ENCODE peak calls at places on chromosome 1, in seven cellular contexts. One of them, this sample, is unnamed.

GRCh38 chr1:72051538-72051937 is 230.8 kb downstream of the NEGR1 start:
- DNase-seq in B cell: no peak
- DNase-seq in AG09319: no peak
- DNase-seq in thoracic aorta: no peak
- DNase-seq in fibroblast of lung: no peak
- DNase-seq in heart left ventricle: no peak
- DNase-seq in spleen: no peak
- DNase-seq in this sample: no peak

GRCh38 chr1:51648180-51649109 is 31.6 kb downstream of the OSBPL9 start:
- DNase-seq in B cell: no peak
- DNase-seq in AG09319: peak
- DNase-seq in thoracic aorta: no peak
- DNase-seq in fibroblast of lung: peak
- DNase-seq in heart left ventricle: no peak
- DNase-seq in spleen: no peak
- DNase-seq in this sample: peak

GRCh38 chr1:3899776-3900149 is 309 bp downstream of the C1orf174 start:
- DNase-seq in B cell: peak
- DNase-seq in AG09319: no peak
- DNase-seq in thoracic aorta: no peak
- DNase-seq in fibroblast of lung: no peak
- DNase-seq in heart left ventricle: no peak
- DNase-seq in spleen: no peak
- DNase-seq in this sample: peak

GRCh38 chr1:3788756-3789420 is 7.4 kb downstream of the LRRC47 start:
- DNase-seq in B cell: no peak
- DNase-seq in AG09319: no peak
- DNase-seq in thoracic aorta: no peak
- DNase-seq in fibroblast of lung: no peak
- DNase-seq in heart left ventricle: peak
- DNase-seq in spleen: no peak
- DNase-seq in this sample: no peak

GRCh38 chr1:167938083-167938482 is 1.2 kb upstream of the MPC2 start:
- DNase-seq in B cell: no peak
- DNase-seq in AG09319: no peak
- DNase-seq in thoracic aorta: no peak
- DNase-seq in fibroblast of lung: no peak
- DNase-seq in heart left ventricle: no peak
- DNase-seq in spleen: no peak
- DNase-seq in this sample: no peak

GRCh38 chr1:176533020-176533419 is 70.0 kb downstream of the PAPPA2 start:
- DNase-seq in B cell: no peak
- DNase-seq in AG09319: no peak
- DNase-seq in thoracic aorta: no peak
- DNase-seq in fibroblast of lung: no peak
- DNase-seq in heart left ventricle: no peak
- DNase-seq in spleen: no peak
- DNase-seq in this sample: no peak

GRCh38 chr1:174018565-174018964 is 3.6 kb downstream of the RC3H1 start:
- DNase-seq in B cell: no peak
- DNase-seq in AG09319: no peak
- DNase-seq in thoracic aorta: no peak
- DNase-seq in fibroblast of lung: no peak
- DNase-seq in heart left ventricle: no peak
- DNase-seq in spleen: no peak
- DNase-seq in this sample: no peak

GRCh38 chr1:117396636-117397035 is 29.4 kb downstream of the MAN1A2 start:
- DNase-seq in B cell: no peak
- DNase-seq in AG09319: no peak
- DNase-seq in thoracic aorta: no peak
- DNase-seq in fibroblast of lung: no peak
- DNase-seq in heart left ventricle: no peak
- DNase-seq in spleen: no peak
- DNase-seq in this sample: no peak

GRCh38 chr1:94865369-94865768 is 45.2 kb downstream of the SLC44A3 start:
- DNase-seq in B cell: no peak
- DNase-seq in AG09319: no peak
- DNase-seq in thoracic aorta: no peak
- DNase-seq in fibroblast of lung: peak
- DNase-seq in heart left ventricle: no peak
- DNase-seq in spleen: no peak
- DNase-seq in this sample: no peak

GRCh38 chr1:180945151-180945550 is 32.5 kb downstream of the KIAA1614 start:
- DNase-seq in B cell: no peak
- DNase-seq in AG09319: no peak
- DNase-seq in thoracic aorta: no peak
- DNase-seq in fibroblast of lung: no peak
- DNase-seq in heart left ventricle: no peak
- DNase-seq in spleen: peak
- DNase-seq in this sample: no peak

GRCh38 chr1:26031196-26031902 is 9.8 kb downstream of the EXTL1 start:
- DNase-seq in B cell: no peak
- DNase-seq in AG09319: no peak
- DNase-seq in thoracic aorta: no peak
- DNase-seq in fibroblast of lung: peak
- DNase-seq in heart left ventricle: no peak
- DNase-seq in spleen: no peak
- DNase-seq in this sample: no peak

GRCh38 chr1:192669174-192669573 is 33.2 kb downstream of the RGS13 start:
- DNase-seq in B cell: no peak
- DNase-seq in AG09319: no peak
- DNase-seq in thoracic aorta: no peak
- DNase-seq in fibroblast of lung: no peak
- DNase-seq in heart left ventricle: no peak
- DNase-seq in spleen: no peak
- DNase-seq in this sample: no peak

GRCh38 chr1:200090252-200091159 is 63.0 kb downstream of the NR5A2 start:
- DNase-seq in B cell: no peak
- DNase-seq in AG09319: no peak
- DNase-seq in thoracic aorta: no peak
- DNase-seq in fibroblast of lung: no peak
- DNase-seq in heart left ventricle: no peak
- DNase-seq in spleen: no peak
- DNase-seq in this sample: peak

GRCh38 chr1:21534674-21535378 is 25.6 kb downstream of the ALPL start:
- DNase-seq in B cell: peak
- DNase-seq in AG09319: no peak
- DNase-seq in thoracic aorta: no peak
- DNase-seq in fibroblast of lung: peak
- DNase-seq in heart left ventricle: peak
- DNase-seq in spleen: no peak
- DNase-seq in this sample: peak

GRCh38 chr1:215219372-215219771 is 136.8 kb downstream of the KCNK2 start:
- DNase-seq in B cell: no peak
- DNase-seq in AG09319: no peak
- DNase-seq in thoracic aorta: no peak
- DNase-seq in fibroblast of lung: no peak
- DNase-seq in heart left ventricle: no peak
- DNase-seq in spleen: no peak
- DNase-seq in this sample: no peak

GRCh38 chr1:241706257-241706656 is 54.2 kb downstream of the WDR64 start:
- DNase-seq in B cell: no peak
- DNase-seq in AG09319: no peak
- DNase-seq in thoracic aorta: no peak
- DNase-seq in fibroblast of lung: no peak
- DNase-seq in heart left ventricle: no peak
- DNase-seq in spleen: no peak
- DNase-seq in this sample: no peak

DNA sequence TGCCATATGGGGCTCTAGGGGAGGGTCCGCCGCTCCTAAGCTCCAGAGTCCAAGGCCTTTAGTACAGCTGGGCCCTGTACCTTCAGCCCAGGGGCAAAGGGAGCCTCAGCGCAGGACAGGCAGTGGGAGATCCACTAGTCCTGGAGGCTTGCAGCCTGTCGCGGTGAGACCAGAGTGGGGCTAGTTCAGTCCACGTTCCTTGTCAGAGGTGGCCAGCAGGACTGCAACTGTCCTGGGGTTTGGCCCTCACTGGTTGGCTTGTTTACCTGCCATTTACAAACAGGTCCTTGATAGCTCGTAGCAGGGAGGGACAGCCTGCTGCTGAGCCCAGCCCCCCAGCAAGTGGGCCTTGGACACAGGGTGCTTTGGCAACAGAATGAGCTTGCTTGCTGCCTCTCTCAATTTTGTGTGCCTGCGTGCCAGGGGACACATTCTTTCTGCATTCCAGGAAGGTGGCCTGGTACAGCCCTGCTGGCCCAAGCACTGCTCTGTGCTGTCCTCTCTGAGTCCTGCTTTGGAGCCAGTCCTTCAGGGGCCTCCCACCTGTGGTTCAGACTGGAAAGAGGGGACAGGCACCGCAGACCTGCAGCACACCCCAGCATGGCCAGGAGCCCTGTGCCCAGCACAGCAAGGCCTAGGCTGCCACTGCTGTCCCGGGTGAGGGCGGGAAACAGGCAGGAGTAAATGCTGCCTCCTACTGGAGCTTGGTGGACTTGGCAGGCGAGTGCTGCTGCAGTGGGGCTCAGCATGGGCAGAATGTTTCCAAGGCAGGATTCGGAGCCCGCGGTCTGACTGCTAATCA is 15.2 kb downstream of the H6PD start:
- DNase-seq in B cell: no peak
- DNase-seq in AG09319: no peak
- DNase-seq in thoracic aorta: no peak
- DNase-seq in fibroblast of lung: peak
- DNase-seq in heart left ventricle: peak
- DNase-seq in spleen: peak
- DNase-seq in this sample: peak
- TF ChIP-seq CTCF in B cell: peak
- TF ChIP-seq CTCF in AG09319: peak
- TF ChIP-seq CTCF in thoracic aorta: peak
- TF ChIP-seq CTCF in fibroblast of lung: peak
- TF ChIP-seq CTCF in heart left ventricle: peak
- TF ChIP-seq CTCF in spleen: peak
- TF ChIP-seq CTCF in this sample: peak

GRCh38 chr1:248268178-248268577 is 9.6 kb downstream of the OR2T33 start:
- DNase-seq in B cell: no peak
- DNase-seq in AG09319: no peak
- DNase-seq in thoracic aorta: no peak
- DNase-seq in fibroblast of lung: no peak
- DNase-seq in heart left ventricle: no peak
- DNase-seq in spleen: no peak
- DNase-seq in this sample: no peak
- TF ChIP-seq CTCF in B cell: no peak
- TF ChIP-seq CTCF in AG09319: no peak
- TF ChIP-seq CTCF in thoracic aorta: no peak
- TF ChIP-seq CTCF in fibroblast of lung: no peak
- TF ChIP-seq CTCF in heart left ventricle: no peak
- TF ChIP-seq CTCF in spleen: no peak
- TF ChIP-seq CTCF in this sample: no peak

DNA sequence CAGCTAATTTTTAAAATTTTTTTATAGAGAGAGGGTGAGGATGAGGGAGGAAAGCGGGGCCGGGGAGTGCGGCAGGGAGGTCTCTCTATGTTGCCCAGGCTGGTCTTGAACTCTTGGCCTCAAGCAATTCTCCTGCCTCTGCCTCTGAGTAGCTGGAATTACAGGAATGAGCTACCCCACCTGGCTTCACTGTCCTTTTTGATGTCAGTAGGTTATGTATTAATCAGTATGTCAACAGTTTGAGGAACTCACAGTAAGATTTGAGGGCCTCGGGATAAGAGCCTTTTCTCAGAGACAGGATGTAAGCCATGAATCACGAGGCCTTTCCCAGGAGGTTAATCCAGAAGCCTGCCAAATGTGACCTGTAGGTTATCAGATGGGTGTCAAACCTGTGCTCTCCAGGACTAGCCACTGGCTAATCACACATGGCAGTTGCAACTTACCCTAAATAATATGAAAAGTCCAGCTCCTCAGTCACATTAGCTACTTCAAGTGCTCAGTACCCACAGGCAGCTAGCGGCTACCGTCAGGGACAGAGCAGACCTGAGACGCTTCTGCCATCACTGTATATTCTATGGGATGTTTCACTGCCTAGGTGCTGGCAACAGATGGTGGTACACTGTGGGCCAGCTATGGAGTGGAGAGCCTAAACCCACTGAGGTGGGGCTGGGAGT is 33.1 kb downstream of the TRIM67 start:
- DNase-seq in B cell: no peak
- DNase-seq in AG09319: no peak
- DNase-seq in thoracic aorta: no peak
- DNase-seq in fibroblast of lung: no peak
- DNase-seq in heart left ventricle: no peak
- DNase-seq in spleen: peak
- DNase-seq in this sample: peak
- TF ChIP-seq CTCF in B cell: no peak
- TF ChIP-seq CTCF in AG09319: no peak
- TF ChIP-seq CTCF in thoracic aorta: no peak
- TF ChIP-seq CTCF in fibroblast of lung: no peak
- TF ChIP-seq CTCF in heart left ventricle: no peak
- TF ChIP-seq CTCF in spleen: no peak
- TF ChIP-seq CTCF in this sample: no peak

GRCh38 chr1:229018674-229019295 is 252.1 kb upstream of the RAB4A start:
- DNase-seq in B cell: no peak
- DNase-seq in AG09319: no peak
- DNase-seq in thoracic aorta: no peak
- DNase-seq in fibroblast of lung: no peak
- DNase-seq in heart left ventricle: no peak
- DNase-seq in spleen: no peak
- DNase-seq in this sample: no peak

GRCh38 chr1:229015791-229016190 is 255.1 kb upstream of the RAB4A start:
- DNase-seq in B cell: no peak
- DNase-seq in AG09319: no peak
- DNase-seq in thoracic aorta: no peak
- DNase-seq in fibroblast of lung: peak
- DNase-seq in heart left ventricle: peak
- DNase-seq in spleen: no peak
- DNase-seq in this sample: no peak

GRCh38 chr1:229022595-229023350 is 248.1 kb upstream of the RAB4A start:
- DNase-seq in B cell: no peak
- DNase-seq in AG09319: no peak
- DNase-seq in thoracic aorta: no peak
- DNase-seq in fibroblast of lung: no peak
- DNase-seq in heart left ventricle: peak
- DNase-seq in spleen: no peak
- DNase-seq in this sample: no peak

GRCh38 chr1:229023651-229024295 is 247.1 kb upstream of the RAB4A start:
- DNase-seq in B cell: no peak
- DNase-seq in AG09319: no peak
- DNase-seq in thoracic aorta: no peak
- DNase-seq in fibroblast of lung: no peak
- DNase-seq in heart left ventricle: peak
- DNase-seq in spleen: no peak
- DNase-seq in this sample: no peak

DNA sequence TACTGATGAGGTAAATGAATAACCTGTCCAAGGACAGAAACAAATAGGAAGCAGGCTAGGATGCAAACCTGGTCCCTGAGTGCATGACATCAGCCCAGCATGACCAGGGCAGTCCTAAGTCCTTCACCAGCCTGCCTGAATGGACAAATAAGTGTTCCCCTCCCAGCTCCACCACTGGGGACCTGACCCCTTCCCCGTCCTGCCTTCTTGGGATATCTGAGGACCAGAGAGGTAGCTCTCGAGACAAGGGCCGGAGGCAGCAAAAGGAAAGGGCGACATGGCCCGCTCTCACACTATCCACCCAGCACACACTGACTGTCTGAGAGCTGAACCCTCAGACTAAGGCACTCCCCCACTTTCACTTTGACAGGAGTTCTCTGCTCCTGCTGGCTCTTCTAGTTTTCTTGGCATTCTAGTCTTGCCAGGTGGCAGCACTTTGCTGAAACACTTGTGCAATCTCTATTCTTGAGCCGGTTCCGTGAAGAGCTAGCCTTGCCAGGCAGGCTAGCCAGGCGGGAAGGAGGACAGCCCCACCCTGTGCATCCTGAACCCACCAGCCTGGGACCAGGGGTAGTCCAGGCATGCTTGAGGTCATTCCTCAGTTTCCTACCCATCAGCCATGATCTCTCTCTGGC is 251.1 kb upstream of the RAB4A start:
- DNase-seq in B cell: no peak
- DNase-seq in AG09319: no peak
- DNase-seq in thoracic aorta: no peak
- DNase-seq in fibroblast of lung: no peak
- DNase-seq in heart left ventricle: no peak
- DNase-seq in spleen: no peak
- DNase-seq in this sample: no peak
- TF ChIP-seq CTCF in B cell: no peak
- TF ChIP-seq CTCF in AG09319: no peak
- TF ChIP-seq CTCF in thoracic aorta: no peak
- TF ChIP-seq CTCF in fibroblast of lung: no peak
- TF ChIP-seq CTCF in heart left ventricle: no peak
- TF ChIP-seq CTCF in spleen: no peak
- TF ChIP-seq CTCF in this sample: no peak